ENCODE peak calls at places on chromosomes 12 and 14, in ten cellular contexts. One of them, this sample, is unnamed.

GRCh38 chr14:64990291-64990690 is 3.6 kb downstream of the FNTB start:
- DNase-seq in ascending aorta: no peak
- DNase-seq in neural crest cell: no peak
- DNase-seq in Panc1: no peak
- DNase-seq in SK-N-SH: no peak
- DNase-seq in foreskin fibroblast: no peak
- DNase-seq in AG09309: no peak
- DNase-seq in lower leg skin: no peak
- DNase-seq in kidney epithelial cell: no peak
- DNase-seq in adrenal gland: no peak
- DNase-seq in this sample: no peak

GRCh38 chr12:32285484-32285883 is 113.9 kb upstream of the FGD4 start:
- DNase-seq in neural crest cell: no peak
- DNase-seq in Panc1: no peak
- DNase-seq in lower leg skin: no peak
- DNase-seq in SK-N-SH: no peak
- DNase-seq in ascending aorta: no peak
- DNase-seq in kidney epithelial cell: no peak
- DNase-seq in adrenal gland: no peak
- DNase-seq in AG09309: no peak
- DNase-seq in foreskin fibroblast: no peak
- DNase-seq in this sample: no peak

GRCh38 chr12:19198272-19198671 is 68.7 kb downstream of the PLEKHA5 start:
- DNase-seq in kidney epithelial cell: no peak
- DNase-seq in ascending aorta: no peak
- DNase-seq in adrenal gland: no peak
- DNase-seq in AG09309: no peak
- DNase-seq in neural crest cell: peak
- DNase-seq in lower leg skin: no peak
- DNase-seq in SK-N-SH: no peak
- DNase-seq in foreskin fibroblast: peak
- DNase-seq in Panc1: no peak
- DNase-seq in this sample: no peak

GRCh38 chr12:13038491-13039161 is 5.6 kb upstream of the FAM234B start:
- DNase-seq in SK-N-SH: no peak
- DNase-seq in lower leg skin: no peak
- DNase-seq in foreskin fibroblast: peak
- DNase-seq in adrenal gland: no peak
- DNase-seq in Panc1: no peak
- DNase-seq in neural crest cell: no peak
- DNase-seq in AG09309: peak
- DNase-seq in ascending aorta: no peak
- DNase-seq in kidney epithelial cell: no peak
- DNase-seq in this sample: no peak

GRCh38 chr12:30026621-30027234 is 243.0 kb upstream of the TMTC1 start:
- DNase-seq in AG09309: peak
- DNase-seq in Panc1: no peak
- DNase-seq in lower leg skin: no peak
- DNase-seq in kidney epithelial cell: peak
- DNase-seq in ascending aorta: no peak
- DNase-seq in adrenal gland: no peak
- DNase-seq in SK-N-SH: no peak
- DNase-seq in neural crest cell: no peak
- DNase-seq in foreskin fibroblast: peak
- DNase-seq in this sample: no peak

GRCh38 chr12:25458047-25458552 is 95.0 kb downstream of the LMNTD1 start:
- DNase-seq in SK-N-SH: peak
- DNase-seq in Panc1: peak
- DNase-seq in ascending aorta: no peak
- DNase-seq in foreskin fibroblast: peak
- DNase-seq in AG09309: peak
- DNase-seq in adrenal gland: peak
- DNase-seq in kidney epithelial cell: peak
- DNase-seq in lower leg skin: peak
- DNase-seq in neural crest cell: no peak
- DNase-seq in this sample: no peak

GRCh38 chr14:99207456-99207855 is 64.5 kb downstream of the BCL11B start:
- DNase-seq in adrenal gland: no peak
- DNase-seq in ascending aorta: no peak
- DNase-seq in lower leg skin: no peak
- DNase-seq in AG09309: no peak
- DNase-seq in kidney epithelial cell: no peak
- DNase-seq in neural crest cell: no peak
- DNase-seq in foreskin fibroblast: no peak
- DNase-seq in Panc1: no peak
- DNase-seq in SK-N-SH: no peak
- DNase-seq in this sample: no peak

GRCh38 chr12:7450667-7451066 is 6.7 kb upstream of the CD163L1 start:
- DNase-seq in neural crest cell: no peak
- DNase-seq in lower leg skin: no peak
- DNase-seq in ascending aorta: no peak
- DNase-seq in kidney epithelial cell: no peak
- DNase-seq in AG09309: no peak
- DNase-seq in foreskin fibroblast: no peak
- DNase-seq in adrenal gland: no peak
- DNase-seq in SK-N-SH: no peak
- DNase-seq in Panc1: no peak
- DNase-seq in this sample: no peak

DNA sequence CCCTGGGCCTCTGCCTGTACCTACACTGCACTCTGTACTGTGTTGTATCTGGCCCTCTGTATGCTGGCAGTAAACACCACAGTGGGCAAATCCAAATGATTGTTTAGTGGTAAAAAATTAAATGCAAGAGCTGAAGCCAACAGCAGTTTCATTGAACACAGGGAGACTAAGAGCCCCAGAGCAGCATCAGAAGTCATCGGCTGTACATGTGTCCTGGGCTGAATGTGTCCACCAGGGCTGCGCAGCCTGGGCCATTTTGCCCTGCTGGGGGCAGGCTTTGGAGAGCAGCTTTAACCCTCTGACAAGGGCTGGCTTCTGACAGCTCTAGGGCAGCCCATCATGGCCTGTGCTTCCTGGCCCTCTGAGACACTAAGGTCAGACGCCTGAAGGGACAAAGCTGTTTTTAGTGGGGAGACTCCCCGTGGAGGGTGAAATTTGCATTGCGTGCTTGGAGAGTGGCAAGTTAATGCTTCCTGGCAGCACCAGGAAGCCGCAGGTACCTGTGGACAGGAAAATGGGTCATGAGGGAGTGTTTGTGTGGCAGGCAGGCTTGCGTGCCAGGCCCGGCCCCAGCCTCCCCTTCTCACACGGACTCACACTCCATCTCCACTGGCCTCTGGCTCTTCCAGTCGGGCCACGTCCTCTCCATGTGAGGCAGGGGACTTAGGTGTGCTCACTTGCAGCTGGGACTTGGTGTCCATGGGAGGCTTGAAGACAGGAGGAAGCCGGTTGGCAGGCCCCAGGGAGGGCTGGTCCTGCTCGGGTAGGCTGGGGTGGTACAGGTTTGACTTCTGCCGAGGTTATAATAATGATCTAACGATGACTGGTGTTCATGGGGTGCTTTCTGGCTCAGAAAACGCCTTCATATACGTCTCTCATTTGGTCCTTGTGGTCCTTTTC is 150.1 kb downstream of the TSPAN9 start:
- DNase-seq in AG09309: no peak
- DNase-seq in foreskin fibroblast: no peak
- DNase-seq in adrenal gland: no peak
- DNase-seq in SK-N-SH: no peak
- DNase-seq in kidney epithelial cell: no peak
- DNase-seq in Panc1: no peak
- DNase-seq in neural crest cell: no peak
- DNase-seq in lower leg skin: no peak
- DNase-seq in ascending aorta: no peak
- DNase-seq in this sample: no peak
- TF ChIP-seq CTCF in AG09309: no peak
- TF ChIP-seq CTCF in foreskin fibroblast: no peak
- TF ChIP-seq CTCF in adrenal gland: no peak
- TF ChIP-seq CTCF in SK-N-SH: no peak
- TF ChIP-seq CTCF in kidney epithelial cell: no peak
- TF ChIP-seq CTCF in Panc1: no peak
- TF ChIP-seq CTCF in neural crest cell: no peak
- TF ChIP-seq CTCF in lower leg skin: no peak
- TF ChIP-seq CTCF in ascending aorta: no peak
- TF ChIP-seq CTCF in this sample: no peak

DNA sequence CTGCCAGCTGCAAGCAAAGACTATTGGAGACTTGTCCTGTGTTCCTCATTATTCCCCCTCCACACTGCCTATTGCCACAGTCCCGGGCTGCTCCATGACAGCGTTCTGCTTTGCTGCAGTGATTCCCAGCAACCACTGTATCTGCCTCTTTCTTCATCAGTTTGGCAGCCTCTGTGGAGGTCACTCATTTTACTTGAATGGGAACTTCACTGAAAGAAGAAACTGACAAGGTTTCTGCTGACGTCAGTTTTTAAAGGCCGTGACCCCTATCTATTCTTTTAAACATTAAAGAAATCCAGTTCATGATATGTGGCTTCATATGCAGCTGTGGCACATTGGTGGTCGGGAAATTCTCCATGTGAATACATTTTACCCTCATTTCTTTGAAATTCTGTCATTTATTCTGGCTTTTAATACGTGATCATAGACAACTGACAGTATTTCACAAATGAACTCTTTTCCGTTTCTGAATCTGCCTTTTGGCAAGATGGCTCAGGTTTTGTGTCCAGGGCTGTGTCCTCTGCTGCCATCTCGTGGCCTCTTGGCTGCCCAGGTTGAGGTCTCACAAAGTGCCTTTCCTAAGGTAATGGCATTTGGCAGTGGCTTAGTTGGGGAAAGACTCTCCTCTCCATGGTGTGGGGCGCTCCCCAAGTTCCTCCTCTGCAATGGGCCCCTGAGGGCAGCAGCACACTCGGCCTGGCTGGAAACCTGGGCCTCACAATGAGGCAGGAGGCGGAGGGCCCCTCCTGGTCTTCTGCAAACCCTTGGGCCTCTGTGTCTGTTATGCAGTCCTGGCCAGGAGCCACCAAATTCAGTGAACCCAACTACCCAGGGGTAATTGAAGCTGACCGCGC is 5.9 kb downstream of the TMEM253 start:
- DNase-seq in lower leg skin: peak
- DNase-seq in foreskin fibroblast: peak
- DNase-seq in Panc1: peak
- DNase-seq in kidney epithelial cell: no peak
- DNase-seq in SK-N-SH: peak
- DNase-seq in AG09309: no peak
- DNase-seq in ascending aorta: peak
- DNase-seq in adrenal gland: peak
- DNase-seq in neural crest cell: peak
- DNase-seq in this sample: peak
- TF ChIP-seq CTCF in lower leg skin: no peak
- TF ChIP-seq CTCF in foreskin fibroblast: peak
- TF ChIP-seq CTCF in Panc1: peak
- TF ChIP-seq CTCF in kidney epithelial cell: peak
- TF ChIP-seq CTCF in SK-N-SH: peak
- TF ChIP-seq CTCF in AG09309: peak
- TF ChIP-seq CTCF in ascending aorta: peak
- TF ChIP-seq CTCF in adrenal gland: peak
- TF ChIP-seq CTCF in neural crest cell: peak
- TF ChIP-seq CTCF in this sample: peak

GRCh38 chr12:132559652-132560420 is 50.5 kb downstream of the LRCOL1 start:
- DNase-seq in foreskin fibroblast: peak
- DNase-seq in ascending aorta: no peak
- DNase-seq in kidney epithelial cell: no peak
- DNase-seq in AG09309: no peak
- DNase-seq in adrenal gland: peak
- DNase-seq in SK-N-SH: peak
- DNase-seq in lower leg skin: no peak
- DNase-seq in neural crest cell: peak
- DNase-seq in Panc1: no peak
- DNase-seq in this sample: peak

GRCh38 chr12:132560421-132560830 is 50.0 kb downstream of the LRCOL1 start:
- DNase-seq in SK-N-SH: peak
- DNase-seq in neural crest cell: no peak
- DNase-seq in lower leg skin: no peak
- DNase-seq in kidney epithelial cell: no peak
- DNase-seq in foreskin fibroblast: peak
- DNase-seq in adrenal gland: no peak
- DNase-seq in AG09309: no peak
- DNase-seq in ascending aorta: no peak
- DNase-seq in Panc1: no peak
- DNase-seq in this sample: peak

GRCh38 chr12:132560831-132561783 is 49.3 kb downstream of the LRCOL1 start:
- DNase-seq in Panc1: peak
- DNase-seq in SK-N-SH: peak
- DNase-seq in adrenal gland: peak
- DNase-seq in lower leg skin: no peak
- DNase-seq in AG09309: no peak
- DNase-seq in kidney epithelial cell: peak
- DNase-seq in foreskin fibroblast: peak
- DNase-seq in ascending aorta: no peak
- DNase-seq in neural crest cell: peak
- DNase-seq in this sample: peak

GRCh38 chr12:132562489-132563045 is 47.8 kb downstream of the LRCOL1 start:
- DNase-seq in AG09309: no peak
- DNase-seq in foreskin fibroblast: no peak
- DNase-seq in Panc1: no peak
- DNase-seq in lower leg skin: no peak
- DNase-seq in SK-N-SH: no peak
- DNase-seq in kidney epithelial cell: no peak
- DNase-seq in neural crest cell: no peak
- DNase-seq in adrenal gland: no peak
- DNase-seq in ascending aorta: no peak
- DNase-seq in this sample: no peak

GRCh38 chr12:132561784-132562156 is 48.6 kb downstream of the LRCOL1 start:
- DNase-seq in neural crest cell: peak
- DNase-seq in ascending aorta: no peak
- DNase-seq in kidney epithelial cell: no peak
- DNase-seq in lower leg skin: no peak
- DNase-seq in SK-N-SH: peak
- DNase-seq in Panc1: no peak
- DNase-seq in adrenal gland: no peak
- DNase-seq in AG09309: no peak
- DNase-seq in foreskin fibroblast: peak
- DNase-seq in this sample: peak
- TF ChIP-seq CTCF in neural crest cell: no peak
- TF ChIP-seq CTCF in ascending aorta: no peak
- TF ChIP-seq CTCF in kidney epithelial cell: peak
- TF ChIP-seq CTCF in lower leg skin: no peak
- TF ChIP-seq CTCF in SK-N-SH: peak
- TF ChIP-seq CTCF in Panc1: peak
- TF ChIP-seq CTCF in adrenal gland: no peak
- TF ChIP-seq CTCF in AG09309: peak
- TF ChIP-seq CTCF in foreskin fibroblast: peak
- TF ChIP-seq CTCF in this sample: peak

GRCh38 chr12:95694148-95694547 is 96.4 kb downstream of the NTN4 start:
- DNase-seq in ascending aorta: no peak
- DNase-seq in neural crest cell: no peak
- DNase-seq in Panc1: no peak
- DNase-seq in lower leg skin: no peak
- DNase-seq in kidney epithelial cell: no peak
- DNase-seq in adrenal gland: peak
- DNase-seq in foreskin fibroblast: no peak
- DNase-seq in AG09309: no peak
- DNase-seq in SK-N-SH: no peak
- DNase-seq in this sample: no peak

GRCh38 chr12:95700316-95700785 is 90.2 kb downstream of the NTN4 start:
- DNase-seq in SK-N-SH: no peak
- DNase-seq in neural crest cell: no peak
- DNase-seq in adrenal gland: no peak
- DNase-seq in lower leg skin: no peak
- DNase-seq in ascending aorta: peak
- DNase-seq in kidney epithelial cell: peak
- DNase-seq in AG09309: peak
- DNase-seq in Panc1: no peak
- DNase-seq in foreskin fibroblast: peak
- DNase-seq in this sample: peak

GRCh38 chr12:95693689-95694088 is 96.9 kb downstream of the NTN4 start:
- DNase-seq in adrenal gland: no peak
- DNase-seq in lower leg skin: no peak
- DNase-seq in Panc1: no peak
- DNase-seq in ascending aorta: no peak
- DNase-seq in neural crest cell: no peak
- DNase-seq in foreskin fibroblast: no peak
- DNase-seq in AG09309: no peak
- DNase-seq in kidney epithelial cell: no peak
- DNase-seq in SK-N-SH: no peak
- DNase-seq in this sample: no peak

GRCh38 chr12:95699579-95699978 is 91.0 kb downstream of the NTN4 start:
- DNase-seq in AG09309: no peak
- DNase-seq in SK-N-SH: no peak
- DNase-seq in lower leg skin: no peak
- DNase-seq in adrenal gland: no peak
- DNase-seq in kidney epithelial cell: no peak
- DNase-seq in ascending aorta: no peak
- DNase-seq in Panc1: no peak
- DNase-seq in neural crest cell: no peak
- DNase-seq in foreskin fibroblast: no peak
- DNase-seq in this sample: no peak

DNA sequence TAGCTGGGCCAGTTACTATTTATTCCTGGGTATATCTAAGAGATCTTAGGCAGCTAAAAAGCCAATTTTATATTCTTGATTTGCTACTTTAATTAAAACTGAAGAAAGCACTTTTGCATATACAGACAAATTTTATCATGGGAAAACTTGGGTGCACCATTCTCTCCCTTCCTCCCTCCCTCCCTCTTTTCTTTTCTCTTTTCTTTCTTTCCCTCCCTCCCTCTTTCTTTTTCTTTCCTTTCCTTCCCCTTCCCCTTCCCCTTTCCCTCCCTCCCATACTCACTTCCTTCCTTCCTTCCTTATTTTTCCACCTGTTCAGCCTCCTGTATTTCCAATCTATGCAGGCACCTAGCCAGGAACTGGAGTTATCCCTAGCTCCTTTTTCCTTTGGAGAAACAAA is 94.8 kb downstream of the NTN4 start:
- DNase-seq in AG09309: no peak
- DNase-seq in ascending aorta: no peak
- DNase-seq in adrenal gland: no peak
- DNase-seq in neural crest cell: no peak
- DNase-seq in kidney epithelial cell: no peak
- DNase-seq in SK-N-SH: no peak
- DNase-seq in lower leg skin: no peak
- DNase-seq in foreskin fibroblast: no peak
- DNase-seq in Panc1: no peak
- DNase-seq in this sample: no peak
- TF ChIP-seq CTCF in AG09309: no peak
- TF ChIP-seq CTCF in ascending aorta: no peak
- TF ChIP-seq CTCF in adrenal gland: no peak
- TF ChIP-seq CTCF in neural crest cell: no peak
- TF ChIP-seq CTCF in kidney epithelial cell: no peak
- TF ChIP-seq CTCF in SK-N-SH: no peak
- TF ChIP-seq CTCF in lower leg skin: no peak
- TF ChIP-seq CTCF in foreskin fibroblast: no peak
- TF ChIP-seq CTCF in Panc1: no peak
- TF ChIP-seq CTCF in this sample: no peak